ENCODE peak calls at places on chromosomes 6 and 20, in ten cellular contexts. V, P, G, F, W, Y, I, L, R and K are unnamed samples.

GRCh38 chr6:113893866-113894265 is 36.7 kb downstream of the MARCKS start:
- DNase-seq in V (peak; percentile 64), P (no peak), G (peak; percentile 63), F (no peak), W (no peak), Y (no peak), I (peak; percentile 69), L (peak; percentile 31), R (no peak), K (no peak)

GRCh38 chr20:63471002-63471718 is 1.3 kb downstream of the KCNQ2 start:
- DNase-seq in V (no peak), P (no peak), G (no peak), F (no peak), W (no peak), Y (no peak), I (no peak), L (no peak), R (no peak), K (no peak)

GRCh38 chr6:113306552-113307145 is 550.5 kb upstream of the MARCKS start:
- DNase-seq in V (peak; percentile 43), P (peak; percentile 49), G (peak; percentile 26), F (peak; percentile 68), W (peak; percentile 66), Y (peak; percentile 66), I (peak; percentile 14), L (peak; percentile 48), R (peak; percentile 87), K (no peak)

GRCh38 chr6:40958740-40959139 is 80.3 kb downstream of the UNC5CL start:
- DNase-seq in V (no peak), P (no peak), G (peak; percentile 58), F (no peak), W (no peak), Y (no peak), I (no peak), L (no peak), R (no peak), K (no peak)

GRCh38 chr6:158660331-158660730 is 10.5 kb downstream of the SYTL3 start:
- DNase-seq in V (peak; percentile 32), P (no peak), G (no peak), F (peak; percentile 68), W (no peak), Y (no peak), I (peak; percentile 47), L (no peak), R (peak; percentile 52), K (no peak)

GRCh38 chr20:10134176-10134575 is 84.5 kb upstream of the SNAP25 start:
- DNase-seq in V (no peak), P (no peak), G (no peak), F (no peak), W (no peak), Y (no peak), I (no peak), L (no peak), R (no peak), K (no peak)

GRCh38 chr6:150720774-150721233 is 121.1 kb downstream of the PLEKHG1 start:
- DNase-seq in V (no peak), P (peak; percentile 74), G (peak; percentile 94), F (peak; percentile 88), W (no peak), Y (no peak), I (no peak), L (peak; percentile 25), R (no peak), K (no peak)

GRCh38 chr6:168307011-168307694 is 12.4 kb downstream of the DACT2 start:
- DNase-seq in V (no peak), P (no peak), G (no peak), F (no peak), W (no peak), Y (peak; percentile 29), I (no peak), L (no peak), R (no peak), K (no peak)

GRCh38 chr20:57409672-57410397 is 18.6 kb downstream of the RBM38 start:
- DNase-seq in V (no peak), P (no peak), G (no peak), F (no peak), W (no peak), Y (no peak), I (no peak), L (no peak), R (no peak), K (no peak)

GRCh38 chr6:136085370-136086115 is 164.6 kb downstream of the MTFR2 start:
- DNase-seq in V (peak; percentile 65), P (no peak), G (peak; percentile 79), F (peak; percentile 60), W (no peak), Y (no peak), I (peak; percentile 33), L (no peak), R (no peak), K (no peak)

GRCh38 chr6:87756858-87757257 is 54.8 kb upstream of the AKIRIN2 start:
- DNase-seq in V (peak; percentile 92), P (peak; percentile 95), G (peak; percentile 95), F (peak; percentile 50), W (no peak), Y (no peak), I (peak; percentile 73), L (peak; percentile 75), R (no peak), K (no peak)

GRCh38 chr20:47652794-47653193 is 132.5 kb downstream of the SULF2 start:
- DNase-seq in V (no peak), P (no peak), G (no peak), F (no peak), W (no peak), Y (no peak), I (no peak), L (no peak), R (no peak), K (no peak)

GRCh38 chr20:38579921-38580320 is 1.1 kb upstream of the ADIG start:
- DNase-seq in V (no peak), P (no peak), G (no peak), F (no peak), W (no peak), Y (no peak), I (no peak), L (no peak), R (no peak), K (no peak)

GRCh38 chr6:156189195-156189594 is 588.0 kb upstream of the ARID1B start:
- DNase-seq in V (no peak), P (no peak), G (no peak), F (no peak), W (no peak), Y (no peak), I (no peak), L (no peak), R (no peak), K (no peak)

DNA sequence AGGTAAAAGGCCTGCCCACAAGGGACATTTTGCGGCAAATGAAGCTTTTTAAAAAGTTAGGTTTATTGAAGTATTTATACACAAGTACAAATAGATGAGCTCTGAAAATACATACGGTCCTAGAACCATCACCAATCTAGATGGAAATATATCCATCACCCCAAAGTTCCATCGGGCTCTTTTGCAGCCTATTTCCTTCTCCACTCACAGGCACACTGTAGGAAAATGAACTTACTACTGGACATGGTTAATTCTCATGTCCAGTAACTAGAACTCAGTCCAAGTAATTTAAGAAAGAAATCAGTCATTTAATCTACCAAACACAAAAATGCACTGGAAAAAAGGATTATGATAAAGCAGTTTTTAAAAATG is 6.2 kb downstream of the PCNA start:
- DNase-seq in V (no peak), P (no peak), G (no peak), F (no peak), W (no peak), Y (no peak), I (no peak), L (no peak), R (no peak), K (no peak)
- H3K4me3 ChIP-seq in V (peak overlapping the region; percentile 83), P (peak overlapping the region; percentile 90), G (peak overlapping the region; percentile 98), F (peak overlapping the region; percentile 88), W (peak overlapping the region; percentile 96), Y (peak overlapping the region; percentile 67), I (peak overlapping the region; percentile 80), L (peak overlapping the region; percentile 92), R (peak overlapping the region; percentile 71), K (peak overlapping the region; percentile 97)

DNA sequence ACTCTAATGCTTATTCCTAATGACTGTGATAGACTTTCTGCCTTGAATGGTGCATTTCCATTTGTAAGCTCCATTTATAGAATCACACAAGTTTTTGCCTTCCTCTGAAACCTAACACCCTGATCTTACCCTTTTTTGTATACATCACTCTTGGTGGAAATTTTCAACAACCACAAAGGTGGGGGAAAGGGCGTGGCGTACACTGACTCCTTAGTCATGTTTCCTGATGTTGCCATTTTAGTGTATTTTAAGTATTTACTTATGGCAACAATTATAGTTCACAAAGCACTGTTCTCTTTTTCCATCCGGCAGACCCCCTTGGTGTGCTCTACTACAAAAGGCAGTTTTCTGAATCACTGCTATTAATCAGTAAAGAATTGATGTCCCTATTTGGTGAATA is 92.0 kb downstream of the ATXN1 start:
- DNase-seq in V (peak; percentile 91), P (peak; percentile 31), G (peak; percentile 82), F (peak; percentile 93), W (no peak), Y (no peak), I (peak; percentile 25), L (peak; percentile 53), R (peak; percentile 34), K (no peak)
- H3K4me3 ChIP-seq in V (no peak overlapping the region), P (no peak overlapping the region), G (no peak overlapping the region), F (no peak overlapping the region), W (no peak overlapping the region), Y (no peak overlapping the region), I (no peak overlapping the region), L (no peak overlapping the region), R (no peak overlapping the region), K (no peak overlapping the region)

GRCh38 chr6:75906871-75907270 is 157.8 kb downstream of the MYO6 start:
- DNase-seq in V (no peak), P (no peak), G (no peak), F (no peak), W (no peak), Y (no peak), I (no peak), L (no peak), R (no peak), K (no peak)
- H3K4me3 ChIP-seq in V (no peak overlapping the region), P (no peak overlapping the region), G (no peak overlapping the region), F (no peak overlapping the region), W (no peak overlapping the region), Y (no peak overlapping the region), I (no peak overlapping the region), L (no peak overlapping the region), R (no peak overlapping the region), K (no peak overlapping the region)

GRCh38 chr6:46917002-46917401 is 4.7 kb downstream of the ADGRF5 start:
- DNase-seq in V (no peak), P (no peak), G (no peak), F (no peak), W (no peak), Y (no peak), I (no peak), L (no peak), R (no peak), K (no peak)
- H3K4me3 ChIP-seq in V (no peak overlapping the region), P (no peak overlapping the region), G (no peak overlapping the region), F (no peak overlapping the region), W (no peak overlapping the region), Y (no peak overlapping the region), I (no peak overlapping the region), L (no peak overlapping the region), R (no peak overlapping the region), K (no peak overlapping the region)

GRCh38 chr6:31366693-31367470 is 9.9 kb upstream of the HLA-B start:
- DNase-seq in V (peak; percentile 87), P (peak; percentile 68), G (peak; percentile 70), F (peak; percentile 96), W (peak; percentile 91), Y (peak; percentile 88), I (peak; percentile 95), L (peak; percentile 88), R (peak; percentile 86), K (peak; percentile 93)
- H3K4me3 ChIP-seq in V (no peak overlapping the region), P (peak overlapping the region; percentile 48), G (no peak overlapping the region), F (peak overlapping the region; percentile 65), W (no peak overlapping the region), Y (no peak overlapping the region), I (peak overlapping the region; percentile 33), L (no peak overlapping the region), R (peak overlapping the region; percentile 24), K (peak overlapping the region; percentile 54)

GRCh38 chr6:53130891-53131290 is 17.8 kb downstream of the GCM1 start:
- DNase-seq in V (no peak), P (no peak), G (no peak), F (no peak), W (no peak), Y (no peak), I (no peak), L (no peak), R (no peak), K (no peak)
- H3K4me3 ChIP-seq in V (no peak overlapping the region), P (no peak overlapping the region), G (no peak overlapping the region), F (no peak overlapping the region), W (no peak overlapping the region), Y (no peak overlapping the region), I (no peak overlapping the region), L (no peak overlapping the region), R (no peak overlapping the region), K (no peak overlapping the region)